ENCODE peak calls at places on chromosomes 3 and 15, in ten cellular contexts. One of them, this sample, is unnamed.

GRCh38 chr3:73625124-73625665 is 454 bp upstream of the PDZRN3 start:
- ATAC-seq in lower lobe of right lung: peak
- ATAC-seq in A549: no peak
- ATAC-seq in stimulated activated naive CD8-positive, alpha-beta T cell treated with anti-CD3 and anti-CD28 coated beads, Interleukin-15, Interleukin-2, amounts not matched to agents 100 U/mL and 50 U/mL, for 24 hours: no peak
- ATAC-seq in K562: no peak
- ATAC-seq in activated T-cell treated with anti-CD3 and anti-CD28 coated beads, Interleukin-2, amount 50 U/mL, for 4 hours: no peak
- ATAC-seq in activated CD8-positive, alpha-beta T cell treated with anti-CD3 and anti-CD28 coated beads, Interleukin-2, amount 10 ng/mL, durations not matched to agents 7 days and 5 days: no peak
- ATAC-seq in CD8-positive, alpha-beta T cell: no peak
- ATAC-seq in activated CD8-positive, alpha-beta memory T cell treated with anti-CD3 and anti-CD28 coated beads, Interleukin-2, amount 10 ng/mL, durations not matched to agents 7 days and 5 days: no peak
- ATAC-seq in omental fat pad: peak
- ATAC-seq in this sample: no peak

GRCh38 chr3:178761024-178761423 is 224.8 kb downstream of the KCNMB2 start:
- ATAC-seq in lower lobe of right lung: no peak
- ATAC-seq in A549: no peak
- ATAC-seq in stimulated activated naive CD8-positive, alpha-beta T cell treated with anti-CD3 and anti-CD28 coated beads, Interleukin-15, Interleukin-2, amounts not matched to agents 100 U/mL and 50 U/mL, for 24 hours: no peak
- ATAC-seq in K562: no peak
- ATAC-seq in activated T-cell treated with anti-CD3 and anti-CD28 coated beads, Interleukin-2, amount 50 U/mL, for 4 hours: no peak
- ATAC-seq in activated CD8-positive, alpha-beta T cell treated with anti-CD3 and anti-CD28 coated beads, Interleukin-2, amount 10 ng/mL, durations not matched to agents 7 days and 5 days: no peak
- ATAC-seq in CD8-positive, alpha-beta T cell: no peak
- ATAC-seq in activated CD8-positive, alpha-beta memory T cell treated with anti-CD3 and anti-CD28 coated beads, Interleukin-2, amount 10 ng/mL, durations not matched to agents 7 days and 5 days: no peak
- ATAC-seq in omental fat pad: no peak
- ATAC-seq in this sample: no peak

GRCh38 chr3:27425896-27426565 is 56.8 kb upstream of the NEK10 start:
- ATAC-seq in lower lobe of right lung: no peak
- ATAC-seq in A549: peak
- ATAC-seq in stimulated activated naive CD8-positive, alpha-beta T cell treated with anti-CD3 and anti-CD28 coated beads, Interleukin-15, Interleukin-2, amounts not matched to agents 100 U/mL and 50 U/mL, for 24 hours: no peak
- ATAC-seq in K562: no peak
- ATAC-seq in activated T-cell treated with anti-CD3 and anti-CD28 coated beads, Interleukin-2, amount 50 U/mL, for 4 hours: no peak
- ATAC-seq in activated CD8-positive, alpha-beta T cell treated with anti-CD3 and anti-CD28 coated beads, Interleukin-2, amount 10 ng/mL, durations not matched to agents 7 days and 5 days: no peak
- ATAC-seq in CD8-positive, alpha-beta T cell: no peak
- ATAC-seq in activated CD8-positive, alpha-beta memory T cell treated with anti-CD3 and anti-CD28 coated beads, Interleukin-2, amount 10 ng/mL, durations not matched to agents 7 days and 5 days: no peak
- ATAC-seq in omental fat pad: no peak
- ATAC-seq in this sample: peak

GRCh38 chr3:193872265-193872753 is 263.6 kb upstream of the HES1 start:
- ATAC-seq in lower lobe of right lung: peak
- ATAC-seq in A549: peak
- ATAC-seq in stimulated activated naive CD8-positive, alpha-beta T cell treated with anti-CD3 and anti-CD28 coated beads, Interleukin-15, Interleukin-2, amounts not matched to agents 100 U/mL and 50 U/mL, for 24 hours: peak
- ATAC-seq in K562: peak
- ATAC-seq in activated T-cell treated with anti-CD3 and anti-CD28 coated beads, Interleukin-2, amount 50 U/mL, for 4 hours: peak
- ATAC-seq in activated CD8-positive, alpha-beta T cell treated with anti-CD3 and anti-CD28 coated beads, Interleukin-2, amount 10 ng/mL, durations not matched to agents 7 days and 5 days: no peak
- ATAC-seq in CD8-positive, alpha-beta T cell: no peak
- ATAC-seq in activated CD8-positive, alpha-beta memory T cell treated with anti-CD3 and anti-CD28 coated beads, Interleukin-2, amount 10 ng/mL, durations not matched to agents 7 days and 5 days: peak
- ATAC-seq in omental fat pad: no peak
- ATAC-seq in this sample: peak

GRCh38 chr3:125967156-125967555 is 1.8 kb upstream of the ROPN1B start:
- ATAC-seq in lower lobe of right lung: no peak
- ATAC-seq in A549: no peak
- ATAC-seq in stimulated activated naive CD8-positive, alpha-beta T cell treated with anti-CD3 and anti-CD28 coated beads, Interleukin-15, Interleukin-2, amounts not matched to agents 100 U/mL and 50 U/mL, for 24 hours: no peak
- ATAC-seq in K562: no peak
- ATAC-seq in activated T-cell treated with anti-CD3 and anti-CD28 coated beads, Interleukin-2, amount 50 U/mL, for 4 hours: no peak
- ATAC-seq in activated CD8-positive, alpha-beta T cell treated with anti-CD3 and anti-CD28 coated beads, Interleukin-2, amount 10 ng/mL, durations not matched to agents 7 days and 5 days: no peak
- ATAC-seq in CD8-positive, alpha-beta T cell: no peak
- ATAC-seq in activated CD8-positive, alpha-beta memory T cell treated with anti-CD3 and anti-CD28 coated beads, Interleukin-2, amount 10 ng/mL, durations not matched to agents 7 days and 5 days: no peak
- ATAC-seq in omental fat pad: no peak
- ATAC-seq in this sample: no peak

GRCh38 chr3:150825192-150825915 is 62.4 kb upstream of the SIAH2 start:
- ATAC-seq in lower lobe of right lung: peak
- ATAC-seq in A549: peak
- ATAC-seq in stimulated activated naive CD8-positive, alpha-beta T cell treated with anti-CD3 and anti-CD28 coated beads, Interleukin-15, Interleukin-2, amounts not matched to agents 100 U/mL and 50 U/mL, for 24 hours: no peak
- ATAC-seq in K562: peak
- ATAC-seq in activated T-cell treated with anti-CD3 and anti-CD28 coated beads, Interleukin-2, amount 50 U/mL, for 4 hours: peak
- ATAC-seq in activated CD8-positive, alpha-beta T cell treated with anti-CD3 and anti-CD28 coated beads, Interleukin-2, amount 10 ng/mL, durations not matched to agents 7 days and 5 days: no peak
- ATAC-seq in CD8-positive, alpha-beta T cell: no peak
- ATAC-seq in activated CD8-positive, alpha-beta memory T cell treated with anti-CD3 and anti-CD28 coated beads, Interleukin-2, amount 10 ng/mL, durations not matched to agents 7 days and 5 days: no peak
- ATAC-seq in omental fat pad: no peak
- ATAC-seq in this sample: no peak

GRCh38 chr3:100097919-100098896 is 16.1 kb downstream of the FILIP1L start:
- ATAC-seq in lower lobe of right lung: peak
- ATAC-seq in A549: no peak
- ATAC-seq in stimulated activated naive CD8-positive, alpha-beta T cell treated with anti-CD3 and anti-CD28 coated beads, Interleukin-15, Interleukin-2, amounts not matched to agents 100 U/mL and 50 U/mL, for 24 hours: no peak
- ATAC-seq in K562: no peak
- ATAC-seq in activated T-cell treated with anti-CD3 and anti-CD28 coated beads, Interleukin-2, amount 50 U/mL, for 4 hours: no peak
- ATAC-seq in activated CD8-positive, alpha-beta T cell treated with anti-CD3 and anti-CD28 coated beads, Interleukin-2, amount 10 ng/mL, durations not matched to agents 7 days and 5 days: no peak
- ATAC-seq in CD8-positive, alpha-beta T cell: no peak
- ATAC-seq in activated CD8-positive, alpha-beta memory T cell treated with anti-CD3 and anti-CD28 coated beads, Interleukin-2, amount 10 ng/mL, durations not matched to agents 7 days and 5 days: no peak
- ATAC-seq in omental fat pad: no peak
- ATAC-seq in this sample: no peak

GRCh38 chr15:41543521-41543870 is 561 bp downstream of the RPAP1 start:
- ATAC-seq in lower lobe of right lung: no peak
- ATAC-seq in A549: no peak
- ATAC-seq in stimulated activated naive CD8-positive, alpha-beta T cell treated with anti-CD3 and anti-CD28 coated beads, Interleukin-15, Interleukin-2, amounts not matched to agents 100 U/mL and 50 U/mL, for 24 hours: no peak
- ATAC-seq in K562: no peak
- ATAC-seq in activated T-cell treated with anti-CD3 and anti-CD28 coated beads, Interleukin-2, amount 50 U/mL, for 4 hours: no peak
- ATAC-seq in activated CD8-positive, alpha-beta T cell treated with anti-CD3 and anti-CD28 coated beads, Interleukin-2, amount 10 ng/mL, durations not matched to agents 7 days and 5 days: no peak
- ATAC-seq in CD8-positive, alpha-beta T cell: no peak
- ATAC-seq in activated CD8-positive, alpha-beta memory T cell treated with anti-CD3 and anti-CD28 coated beads, Interleukin-2, amount 10 ng/mL, durations not matched to agents 7 days and 5 days: no peak
- ATAC-seq in omental fat pad: no peak
- ATAC-seq in this sample: no peak

GRCh38 chr15:85010472-85011209 is 29.0 kb downstream of the PDE8A start:
- ATAC-seq in lower lobe of right lung: peak
- ATAC-seq in A549: peak
- ATAC-seq in stimulated activated naive CD8-positive, alpha-beta T cell treated with anti-CD3 and anti-CD28 coated beads, Interleukin-15, Interleukin-2, amounts not matched to agents 100 U/mL and 50 U/mL, for 24 hours: no peak
- ATAC-seq in K562: peak
- ATAC-seq in activated T-cell treated with anti-CD3 and anti-CD28 coated beads, Interleukin-2, amount 50 U/mL, for 4 hours: no peak
- ATAC-seq in activated CD8-positive, alpha-beta T cell treated with anti-CD3 and anti-CD28 coated beads, Interleukin-2, amount 10 ng/mL, durations not matched to agents 7 days and 5 days: no peak
- ATAC-seq in CD8-positive, alpha-beta T cell: no peak
- ATAC-seq in activated CD8-positive, alpha-beta memory T cell treated with anti-CD3 and anti-CD28 coated beads, Interleukin-2, amount 10 ng/mL, durations not matched to agents 7 days and 5 days: no peak
- ATAC-seq in omental fat pad: peak
- ATAC-seq in this sample: no peak

GRCh38 chr15:62941719-62942118 is 100.8 kb upstream of the TPM1 start:
- ATAC-seq in lower lobe of right lung: no peak
- ATAC-seq in A549: no peak
- ATAC-seq in stimulated activated naive CD8-positive, alpha-beta T cell treated with anti-CD3 and anti-CD28 coated beads, Interleukin-15, Interleukin-2, amounts not matched to agents 100 U/mL and 50 U/mL, for 24 hours: no peak
- ATAC-seq in K562: no peak
- ATAC-seq in activated T-cell treated with anti-CD3 and anti-CD28 coated beads, Interleukin-2, amount 50 U/mL, for 4 hours: no peak
- ATAC-seq in activated CD8-positive, alpha-beta T cell treated with anti-CD3 and anti-CD28 coated beads, Interleukin-2, amount 10 ng/mL, durations not matched to agents 7 days and 5 days: no peak
- ATAC-seq in CD8-positive, alpha-beta T cell: no peak
- ATAC-seq in activated CD8-positive, alpha-beta memory T cell treated with anti-CD3 and anti-CD28 coated beads, Interleukin-2, amount 10 ng/mL, durations not matched to agents 7 days and 5 days: no peak
- ATAC-seq in omental fat pad: peak
- ATAC-seq in this sample: no peak

GRCh38 chr15:45395956-45396355 is 17.6 kb upstream of the GATM start:
- ATAC-seq in lower lobe of right lung: no peak
- ATAC-seq in A549: no peak
- ATAC-seq in stimulated activated naive CD8-positive, alpha-beta T cell treated with anti-CD3 and anti-CD28 coated beads, Interleukin-15, Interleukin-2, amounts not matched to agents 100 U/mL and 50 U/mL, for 24 hours: no peak
- ATAC-seq in K562: no peak
- ATAC-seq in activated T-cell treated with anti-CD3 and anti-CD28 coated beads, Interleukin-2, amount 50 U/mL, for 4 hours: no peak
- ATAC-seq in activated CD8-positive, alpha-beta T cell treated with anti-CD3 and anti-CD28 coated beads, Interleukin-2, amount 10 ng/mL, durations not matched to agents 7 days and 5 days: no peak
- ATAC-seq in CD8-positive, alpha-beta T cell: no peak
- ATAC-seq in activated CD8-positive, alpha-beta memory T cell treated with anti-CD3 and anti-CD28 coated beads, Interleukin-2, amount 10 ng/mL, durations not matched to agents 7 days and 5 days: no peak
- ATAC-seq in omental fat pad: no peak
- ATAC-seq in this sample: no peak

GRCh38 chr3:128945041-128945877 is 48.6 kb downstream of the CFAP92 start:
- ATAC-seq in lower lobe of right lung: no peak
- ATAC-seq in A549: no peak
- ATAC-seq in stimulated activated naive CD8-positive, alpha-beta T cell treated with anti-CD3 and anti-CD28 coated beads, Interleukin-15, Interleukin-2, amounts not matched to agents 100 U/mL and 50 U/mL, for 24 hours: no peak
- ATAC-seq in K562: no peak
- ATAC-seq in activated T-cell treated with anti-CD3 and anti-CD28 coated beads, Interleukin-2, amount 50 U/mL, for 4 hours: no peak
- ATAC-seq in activated CD8-positive, alpha-beta T cell treated with anti-CD3 and anti-CD28 coated beads, Interleukin-2, amount 10 ng/mL, durations not matched to agents 7 days and 5 days: no peak
- ATAC-seq in CD8-positive, alpha-beta T cell: no peak
- ATAC-seq in activated CD8-positive, alpha-beta memory T cell treated with anti-CD3 and anti-CD28 coated beads, Interleukin-2, amount 10 ng/mL, durations not matched to agents 7 days and 5 days: no peak
- ATAC-seq in omental fat pad: no peak
- ATAC-seq in this sample: no peak

GRCh38 chr15:52206446-52206845 is 15.3 kb upstream of the GNB5 start:
- ATAC-seq in lower lobe of right lung: no peak
- ATAC-seq in A549: no peak
- ATAC-seq in stimulated activated naive CD8-positive, alpha-beta T cell treated with anti-CD3 and anti-CD28 coated beads, Interleukin-15, Interleukin-2, amounts not matched to agents 100 U/mL and 50 U/mL, for 24 hours: no peak
- ATAC-seq in K562: no peak
- ATAC-seq in activated T-cell treated with anti-CD3 and anti-CD28 coated beads, Interleukin-2, amount 50 U/mL, for 4 hours: no peak
- ATAC-seq in activated CD8-positive, alpha-beta T cell treated with anti-CD3 and anti-CD28 coated beads, Interleukin-2, amount 10 ng/mL, durations not matched to agents 7 days and 5 days: no peak
- ATAC-seq in CD8-positive, alpha-beta T cell: no peak
- ATAC-seq in activated CD8-positive, alpha-beta memory T cell treated with anti-CD3 and anti-CD28 coated beads, Interleukin-2, amount 10 ng/mL, durations not matched to agents 7 days and 5 days: no peak
- ATAC-seq in omental fat pad: no peak
- ATAC-seq in this sample: no peak

GRCh38 chr3:32712506-32713055 is 27.6 kb downstream of the CNOT10 start:
- ATAC-seq in lower lobe of right lung: no peak
- ATAC-seq in A549: no peak
- ATAC-seq in stimulated activated naive CD8-positive, alpha-beta T cell treated with anti-CD3 and anti-CD28 coated beads, Interleukin-15, Interleukin-2, amounts not matched to agents 100 U/mL and 50 U/mL, for 24 hours: no peak
- ATAC-seq in K562: no peak
- ATAC-seq in activated T-cell treated with anti-CD3 and anti-CD28 coated beads, Interleukin-2, amount 50 U/mL, for 4 hours: no peak
- ATAC-seq in activated CD8-positive, alpha-beta T cell treated with anti-CD3 and anti-CD28 coated beads, Interleukin-2, amount 10 ng/mL, durations not matched to agents 7 days and 5 days: no peak
- ATAC-seq in CD8-positive, alpha-beta T cell: no peak
- ATAC-seq in activated CD8-positive, alpha-beta memory T cell treated with anti-CD3 and anti-CD28 coated beads, Interleukin-2, amount 10 ng/mL, durations not matched to agents 7 days and 5 days: no peak
- ATAC-seq in omental fat pad: no peak
- ATAC-seq in this sample: no peak

GRCh38 chr3:142077155-142077858 is 72.0 kb downstream of the TFDP2 start:
- ATAC-seq in lower lobe of right lung: peak
- ATAC-seq in A549: no peak
- ATAC-seq in stimulated activated naive CD8-positive, alpha-beta T cell treated with anti-CD3 and anti-CD28 coated beads, Interleukin-15, Interleukin-2, amounts not matched to agents 100 U/mL and 50 U/mL, for 24 hours: no peak
- ATAC-seq in K562: peak
- ATAC-seq in activated T-cell treated with anti-CD3 and anti-CD28 coated beads, Interleukin-2, amount 50 U/mL, for 4 hours: no peak
- ATAC-seq in activated CD8-positive, alpha-beta T cell treated with anti-CD3 and anti-CD28 coated beads, Interleukin-2, amount 10 ng/mL, durations not matched to agents 7 days and 5 days: no peak
- ATAC-seq in CD8-positive, alpha-beta T cell: no peak
- ATAC-seq in activated CD8-positive, alpha-beta memory T cell treated with anti-CD3 and anti-CD28 coated beads, Interleukin-2, amount 10 ng/mL, durations not matched to agents 7 days and 5 days: no peak
- ATAC-seq in omental fat pad: no peak
- ATAC-seq in this sample: no peak

GRCh38 chr3:156787926-156788663 is 38.1 kb upstream of the LEKR1 start:
- ATAC-seq in lower lobe of right lung: no peak
- ATAC-seq in A549: peak
- ATAC-seq in stimulated activated naive CD8-positive, alpha-beta T cell treated with anti-CD3 and anti-CD28 coated beads, Interleukin-15, Interleukin-2, amounts not matched to agents 100 U/mL and 50 U/mL, for 24 hours: peak
- ATAC-seq in K562: peak
- ATAC-seq in activated T-cell treated with anti-CD3 and anti-CD28 coated beads, Interleukin-2, amount 50 U/mL, for 4 hours: peak
- ATAC-seq in activated CD8-positive, alpha-beta T cell treated with anti-CD3 and anti-CD28 coated beads, Interleukin-2, amount 10 ng/mL, durations not matched to agents 7 days and 5 days: no peak
- ATAC-seq in CD8-positive, alpha-beta T cell: no peak
- ATAC-seq in activated CD8-positive, alpha-beta memory T cell treated with anti-CD3 and anti-CD28 coated beads, Interleukin-2, amount 10 ng/mL, durations not matched to agents 7 days and 5 days: peak
- ATAC-seq in omental fat pad: peak
- ATAC-seq in this sample: peak

GRCh38 chr3:141629950-141630349 is 108.1 kb upstream of the RNF7 start:
- ATAC-seq in lower lobe of right lung: no peak
- ATAC-seq in A549: no peak
- ATAC-seq in stimulated activated naive CD8-positive, alpha-beta T cell treated with anti-CD3 and anti-CD28 coated beads, Interleukin-15, Interleukin-2, amounts not matched to agents 100 U/mL and 50 U/mL, for 24 hours: no peak
- ATAC-seq in K562: peak
- ATAC-seq in activated T-cell treated with anti-CD3 and anti-CD28 coated beads, Interleukin-2, amount 50 U/mL, for 4 hours: no peak
- ATAC-seq in activated CD8-positive, alpha-beta T cell treated with anti-CD3 and anti-CD28 coated beads, Interleukin-2, amount 10 ng/mL, durations not matched to agents 7 days and 5 days: no peak
- ATAC-seq in CD8-positive, alpha-beta T cell: no peak
- ATAC-seq in activated CD8-positive, alpha-beta memory T cell treated with anti-CD3 and anti-CD28 coated beads, Interleukin-2, amount 10 ng/mL, durations not matched to agents 7 days and 5 days: no peak
- ATAC-seq in omental fat pad: no peak
- ATAC-seq in this sample: no peak

GRCh38 chr3:171679011-171679492 is 131.2 kb downstream of the PLD1 start:
- ATAC-seq in lower lobe of right lung: no peak
- ATAC-seq in A549: no peak
- ATAC-seq in stimulated activated naive CD8-positive, alpha-beta T cell treated with anti-CD3 and anti-CD28 coated beads, Interleukin-15, Interleukin-2, amounts not matched to agents 100 U/mL and 50 U/mL, for 24 hours: no peak
- ATAC-seq in K562: no peak
- ATAC-seq in activated T-cell treated with anti-CD3 and anti-CD28 coated beads, Interleukin-2, amount 50 U/mL, for 4 hours: no peak
- ATAC-seq in activated CD8-positive, alpha-beta T cell treated with anti-CD3 and anti-CD28 coated beads, Interleukin-2, amount 10 ng/mL, durations not matched to agents 7 days and 5 days: no peak
- ATAC-seq in CD8-positive, alpha-beta T cell: no peak
- ATAC-seq in activated CD8-positive, alpha-beta memory T cell treated with anti-CD3 and anti-CD28 coated beads, Interleukin-2, amount 10 ng/mL, durations not matched to agents 7 days and 5 days: no peak
- ATAC-seq in omental fat pad: no peak
- ATAC-seq in this sample: no peak

This sample was measured in activated CD4-positive, CD25-positive, alpha-beta regulatory T cell treated with anti-CD3 and anti-CD28 coated beads, Interleukin-2, amount 50 U/mL, for 24 hours.